ENCODE peak calls at places on chromosomes 11 and 22, in four cellular contexts. V, S, Z and J are unnamed samples. For H3K4me1, the result is how much of the 10 kb centered on the place peaks cover.

GRCh38 chr11:68863553-68864265 is 22.0 kb upstream of the CPT1A start:
- DNase-seq in V (no peak), S (no peak), Z (no peak), J (no peak)

GRCh38 chr22:29306175-29306829 is at the start of gene GAS2L1:
- DNase-seq in V (peak), S (peak), Z (peak), J (peak)

GRCh38 chr22:40535189-40535512 is 101.4 kb downstream of the MRTFA start:
- DNase-seq in V (no peak), S (no peak), Z (no peak), J (no peak)

GRCh38 chr11:109784536-109784935 is 308.7 kb upstream of the ZC3H12C start:
- DNase-seq in V (no peak), S (no peak), Z (no peak), J (no peak)

GRCh38 chr11:8773916-8774537 is 91.4 kb downstream of the RPL27A start:
- DNase-seq in V (no peak), S (no peak), Z (no peak), J (no peak)

GRCh38 chr11:50098186-50098725 is 65.6 kb downstream of the OR4C45 start:
- DNase-seq in V (no peak), S (no peak), Z (no peak), J (no peak)

GRCh38 chr11:61482513-61482912 is 26.0 kb upstream of the LRRC10B start:
- DNase-seq in V (peak), S (no peak), Z (peak), J (no peak)

GRCh38 chr11:105152556-105152955 is 13.0 kb upstream of the CARD18 start:
- DNase-seq in V (no peak), S (no peak), Z (no peak), J (no peak)

GRCh38 chr22:27903805-27904473 is 15.1 kb downstream of the PITPNB start:
- DNase-seq in V (no peak), S (no peak), Z (no peak), J (no peak)

GRCh38 chr22:25909988-25910387 is 168.0 kb downstream of the MYO18B start:
- DNase-seq in V (no peak), S (no peak), Z (no peak), J (no peak)

GRCh38 chr22:39528080-39528661 is 4.4 kb downstream of the RPS19BP1 start:
- DNase-seq in V (no peak), S (no peak), Z (no peak), J (no peak)

GRCh38 chr11:1639666-1640065 is 10.1 kb downstream of the KRTAP5-5 start:
- DNase-seq in V (no peak), S (no peak), Z (no peak), J (no peak)

GRCh38 chr11:65435330-65435931 is 12.8 kb downstream of the NEAT1 start:
- DNase-seq in V (no peak), S (no peak), Z (no peak), J (no peak)

GRCh38 chr22:31526275-31526674 is 29.9 kb downstream of the SFI1 start:
- DNase-seq in V (no peak), S (no peak), Z (no peak), J (no peak)

GRCh38 chr11:7514099-7514725 is 413 bp downstream of the PPFIBP2 start:
- DNase-seq in V (no peak), S (peak), Z (peak), J (peak)

GRCh38 chr22:44139773-44140172 is 41.0 kb upstream of the PARVG start:
- DNase-seq in V (no peak), S (no peak), Z (no peak), J (no peak)

GRCh38 chr11:61955416-61956135 is 5.4 kb downstream of the BEST1 start:
- DNase-seq in V (no peak), S (peak), Z (peak), J (no peak)

GRCh38 chr11:7904910-7905309 is 26.2 kb downstream of the OR10A6 start:
- DNase-seq in V (no peak), S (no peak), Z (no peak), J (no peak)

GRCh38 chr11:66745356-66746235 is 16.6 kb upstream of the SPTBN2 start:
- DNase-seq in V (peak), S (peak), Z (peak), J (peak)

GRCh38 chr22:45007247-45007945 is 2.4 kb downstream of the PHF21B start:
- DNase-seq in V (no peak), S (no peak), Z (peak), J (no peak)

GRCh38 chr11:119800171-119800570 is 71.2 kb upstream of the NECTIN1 start:
- DNase-seq in V (no peak), S (no peak), Z (no peak), J (no peak)

GRCh38 chr22:41885576-41885975 is 29.3 kb downstream of the SHISA8 start:
- DNase-seq in V (no peak), S (no peak), Z (no peak), J (no peak)

GRCh38 chr11:104556606-104557301 is 341.5 kb downstream of the CASP12 start:
- DNase-seq in V (peak), S (no peak), Z (no peak), J (peak)

GRCh38 chr11:16096336-16096735 is 260.0 kb downstream of the SOX6 start:
- DNase-seq in V (no peak), S (no peak), Z (no peak), J (no peak)

GRCh38 chr11:79062814-79063762 is 377.7 kb downstream of the TENM4 start:
- DNase-seq in V (no peak), S (no peak), Z (peak), J (no peak)

GRCh38 chr22:35480627-35481565 is 59.7 kb upstream of the RASD2 start:
- DNase-seq in V (no peak), S (peak), Z (no peak), J (no peak)

GRCh38 chr11:86625544-86625943 is 46.9 kb downstream of the ME3 start:
- DNase-seq in V (no peak), S (no peak), Z (no peak), J (no peak)

GRCh38 chr11:102753267-102753666 is 27.2 kb downstream of the MMP10 start:
- DNase-seq in V (no peak), S (no peak), Z (no peak), J (no peak)

GRCh38 chr22:43826142-43827093 is 14.3 kb upstream of the EFCAB6 start:
- DNase-seq in V (no peak), S (no peak), Z (no peak), J (peak)

GRCh38 chr11:4467811-4468606 is 14.4 kb upstream of the OR52K1 start:
- DNase-seq in V (no peak), S (no peak), Z (no peak), J (no peak)

GRCh38 chr11:13685461-13686108 is 17.1 kb downstream of the FAR1 start:
- DNase-seq in V (no peak), S (no peak), Z (no peak), J (no peak)

GRCh38 chr22:39596601-39597000 is 26.0 kb downstream of the CACNA1I start:
- DNase-seq in V (no peak), S (no peak), Z (no peak), J (no peak)

GRCh38 chr11:18367431-18367830 is 26.9 kb upstream of the LDHA start:
- DNase-seq in V (no peak), S (no peak), Z (no peak), J (no peak)

GRCh38 chr11:2919188-2919587 is 10.0 kb downstream of the PHLDA2 start:
- DNase-seq in V (no peak), S (no peak), Z (no peak), J (no peak)

GRCh38 chr22:50489363-50490243 is 2.9 kb downstream of the MIOX start:
- DNase-seq in V (no peak), S (no peak), Z (no peak), J (no peak)

GRCh38 chr11:68655406-68655805 is 28.9 kb upstream of the GAL start:
- DNase-seq in V (no peak), S (no peak), Z (no peak), J (no peak)

GRCh38 chr11:113281052-113281725 is 33.2 kb upstream of the TTC12 start:
- DNase-seq in V (no peak), S (no peak), Z (no peak), J (no peak)

GRCh38 chr11:113275602-113276001 is 38.8 kb upstream of the TTC12 start:
- DNase-seq in V (no peak), S (no peak), Z (no peak), J (no peak)

GRCh38 chr11:113279591-113279990 is 34.8 kb upstream of the TTC12 start:
- DNase-seq in V (no peak), S (no peak), Z (no peak), J (no peak)

GRCh38 chr11:113278481-113278880 is 35.9 kb upstream of the TTC12 start:
- DNase-seq in V (no peak), S (no peak), Z (no peak), J (no peak)

GRCh38 chr11:113278925-113279324 is 35.5 kb upstream of the TTC12 start:
- DNase-seq in V (no peak), S (no peak), Z (no peak), J (no peak)
- H3K4me1 ChIP-seq in V (under half), S (under half), Z (under half), J (under half)

DNA sequence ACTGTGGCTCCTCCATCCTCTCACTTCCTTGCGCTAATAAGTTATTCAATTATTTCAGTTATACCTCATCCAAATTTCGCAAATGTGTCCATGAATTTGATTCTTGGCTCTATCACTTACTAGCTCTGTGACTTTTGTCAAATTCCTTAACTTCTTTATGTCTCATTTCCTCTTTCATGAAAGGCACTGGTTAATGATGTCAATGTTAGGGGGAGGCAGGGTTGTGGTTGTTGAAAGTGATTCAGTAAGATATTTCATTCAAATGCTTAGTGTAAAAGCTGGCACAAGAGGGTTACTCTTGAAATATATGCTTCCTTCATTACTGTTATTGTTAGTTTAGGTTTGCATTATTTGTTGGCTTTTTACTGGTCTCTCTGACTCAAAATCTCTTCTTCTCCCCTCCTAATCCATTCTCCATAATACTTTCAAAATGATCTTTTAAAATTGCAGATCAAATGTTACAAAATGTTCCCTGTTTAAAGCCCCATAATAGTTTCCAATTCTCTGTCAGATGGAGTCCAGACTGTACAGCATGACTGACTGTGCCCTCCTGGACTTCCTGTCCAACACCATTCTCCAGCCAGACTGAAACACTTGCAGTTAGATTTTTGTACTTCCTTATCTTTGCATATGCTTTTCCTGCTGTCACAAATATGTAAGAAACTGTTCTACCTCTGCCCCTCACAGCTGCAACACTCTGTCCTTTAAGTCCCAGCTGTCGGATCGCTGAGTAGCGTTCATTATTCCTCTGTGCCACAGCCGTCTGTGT is 510.6 kb upstream of the RAG2 start:
- DNase-seq in V (no peak), S (no peak), Z (no peak), J (no peak)
- H3K9ac ChIP-seq in V (no peak), S (no peak), Z (no peak), J (no peak)

GRCh38 chr11:75563978-75564552 is 2.0 kb downstream of the SERPINH1 start:
- DNase-seq in V (no peak), S (no peak), Z (peak), J (no peak)

GRCh38 chr11:75563501-75563977 is 1.5 kb downstream of the SERPINH1 start:
- DNase-seq in V (no peak), S (no peak), Z (no peak), J (no peak)

GRCh38 chr11:75562048-75562835 is at the start of gene SERPINH1:
- DNase-seq in V (peak), S (peak), Z (peak), J (no peak)

GRCh38 chr11:75561426-75562047 is 516 bp upstream of the SERPINH1 start:
- DNase-seq in V (no peak), S (no peak), Z (no peak), J (no peak)

GRCh38 chr11:75562836-75563484 is 907 bp downstream of the SERPINH1 start:
- DNase-seq in V (no peak), S (no peak), Z (peak), J (no peak)
- H3K4me1 ChIP-seq in V (under half), S (under half), Z (half or more), J (under half)

GRCh38 chr11:88683024-88683423 is 345.5 kb upstream of the CTSC start:
- DNase-seq in V (no peak), S (no peak), Z (no peak), J (no peak)

DNA sequence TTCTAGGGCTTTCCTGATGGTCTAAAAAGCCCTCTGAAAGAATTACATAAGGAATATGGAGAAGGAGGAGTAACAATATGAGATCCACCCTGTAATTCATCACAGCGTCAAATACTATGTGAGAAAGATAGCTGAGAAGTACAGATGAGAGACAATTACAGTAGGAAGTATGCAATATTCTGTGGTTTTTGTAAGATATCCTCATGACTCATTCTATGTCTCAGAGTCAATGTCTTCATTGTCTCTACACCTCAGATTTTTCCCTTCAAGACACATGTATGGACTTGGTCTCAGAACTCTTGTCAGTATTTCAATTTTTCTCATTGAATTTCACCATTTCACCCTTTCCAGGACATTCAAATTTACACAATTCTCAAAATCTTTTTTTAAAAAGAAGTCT is 343.3 kb upstream of the CTSC start:
- DNase-seq in V (no peak), S (no peak), Z (no peak), J (no peak)
- H3K9ac ChIP-seq in V (no peak), S (no peak), Z (no peak), J (no peak)

DNA sequence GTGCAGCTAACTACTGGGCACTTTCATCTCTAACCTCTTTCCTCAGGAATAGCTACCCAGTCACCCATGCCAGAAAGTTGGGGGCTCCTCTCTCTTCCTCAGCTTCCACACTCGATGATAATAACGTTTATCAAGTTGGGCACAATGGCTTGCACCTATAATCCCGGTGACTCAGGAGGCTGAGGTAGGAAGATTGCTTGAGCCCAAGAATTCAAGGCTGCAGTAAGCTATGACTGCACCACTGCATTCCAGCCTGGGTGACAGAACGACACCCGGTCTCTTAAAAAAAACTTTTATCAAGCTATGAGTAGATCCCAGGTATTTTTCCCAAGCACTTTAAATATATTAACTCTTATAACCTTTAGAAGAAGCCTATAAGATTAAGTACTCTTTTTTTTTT is 2.0 kb downstream of the SF3A1 start:
- DNase-seq in V (no peak), S (no peak), Z (no peak), J (no peak)
- H3K4me1 ChIP-seq in V (under half), S (under half), Z (under half), J (under half)

GRCh38 chr11:10597877-10598341 is 29.4 kb upstream of the LYVE1 start:
- DNase-seq in V (no peak), S (no peak), Z (no peak), J (peak)
- H3K9ac ChIP-seq in V (no peak), S (no peak), Z (no peak), J (no peak)

GRCh38 chr11:100726709-100727108 is 39.6 kb downstream of the ARHGAP42 start:
- DNase-seq in V (no peak), S (no peak), Z (no peak), J (no peak)
- H3K4me1 ChIP-seq in V (under half), S (under half), Z (under half), J (under half)

DNA sequence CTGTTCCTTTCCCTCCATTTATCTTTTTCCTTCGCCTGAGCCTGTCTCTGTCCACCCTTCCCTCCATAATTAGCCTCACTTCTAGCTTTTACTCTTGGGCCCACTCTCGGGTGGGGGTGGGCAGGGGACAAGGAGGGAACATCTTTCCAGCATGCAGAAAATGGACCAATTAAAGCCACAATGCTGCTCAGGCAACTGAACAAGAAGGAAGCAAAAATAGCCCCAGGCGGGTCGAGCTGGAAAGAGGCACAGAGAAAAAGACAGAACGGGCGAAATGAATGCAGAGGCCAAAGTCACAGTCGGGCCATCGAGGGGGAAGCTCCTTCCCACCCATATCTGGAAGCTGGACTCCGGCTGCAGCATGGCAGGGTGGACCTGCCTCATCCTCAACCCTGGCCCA is 58.7 kb upstream of the PRDM11 start:
- DNase-seq in V (no peak), S (no peak), Z (no peak), J (no peak)
- H3K9ac ChIP-seq in V (no peak), S (no peak), Z (no peak), J (no peak)

GRCh38 chr22:37566329-37566837 is 6.1 kb downstream of the CDC42EP1 start:
- DNase-seq in V (peak), S (no peak), Z (no peak), J (no peak)

GRCh38 chr22:37567991-37568390 is 7.7 kb downstream of the CDC42EP1 start:
- DNase-seq in V (no peak), S (no peak), Z (no peak), J (no peak)

GRCh38 chr22:37564111-37564711 is 3.9 kb downstream of the CDC42EP1 start:
- DNase-seq in V (no peak), S (no peak), Z (no peak), J (no peak)

GRCh38 chr22:37566903-37567798 is 6.9 kb downstream of the CDC42EP1 start:
- DNase-seq in V (peak), S (peak), Z (peak), J (peak)

GRCh38 chr22:37565830-37566229 is 5.5 kb downstream of the CDC42EP1 start:
- DNase-seq in V (no peak), S (no peak), Z (no peak), J (no peak)
- H3K4me1 ChIP-seq in V (under half), S (under half), Z (under half), J (under half)